ENCODE peak calls at places on chromosomes 3 and 15, in eight cellular contexts. K is thoracic aorta, H is sigmoid colon, F is stomach, O is uterus, S is IMR-90, V is MM.1S, X is GM23248. B is an unnamed sample. For H3K4me1 and H3K36me3, the result is how much of the 10 kb centered on the place peaks cover.

GRCh38 chr15:69304176-69304533 is 5.4 kb downstream of the PAQR5 start:
- DNase-seq in H (no peak), O (no peak), K (no peak), X (peak), V (no peak), S (peak), F (no peak), B (no peak)

GRCh38 chr15:101490922-101491738 is 1.6 kb upstream of the PCSK6 start:
- DNase-seq in H (no peak), S (no peak), F (no peak), X (peak), O (no peak), K (no peak), V (no peak), B (no peak)

GRCh38 chr3:104901396-104901795 is 465.3 kb upstream of the ALCAM start:
- DNase-seq in K (no peak), O (no peak), X (no peak), V (no peak), S (no peak), F (no peak), H (no peak), B (no peak)

GRCh38 chr15:66085128-66085527 is 168.4 kb downstream of the MEGF11 start:
- DNase-seq in V (peak), K (no peak), F (no peak), H (peak), O (no peak), S (no peak), X (no peak), B (no peak)

GRCh38 chr3:63051920-63052319 is 176.7 kb upstream of the CADPS start:
- DNase-seq in V (no peak), F (no peak), S (no peak), X (peak), H (no peak), K (no peak), O (no peak), B (no peak)

GRCh38 chr3:54874816-54875556 is 52.9 kb downstream of the LRTM1 start:
- DNase-seq in F (no peak), X (peak), S (no peak), O (no peak), K (no peak), H (no peak), V (no peak), B (no peak)

GRCh38 chr3:76134166-76134565 is 348.8 kb upstream of the ZNF717 start:
- DNase-seq in V (no peak), X (peak), K (no peak), H (no peak), S (peak), O (no peak), F (no peak), B (no peak)

GRCh38 chr3:66904816-66905543 is 93.1 kb upstream of the KBTBD8 start:
- DNase-seq in H (no peak), O (no peak), X (no peak), V (no peak), K (no peak), F (no peak), S (peak), B (peak)

GRCh38 chr3:105473521-105474223 is 107.0 kb downstream of the ALCAM start:
- DNase-seq in H (no peak), F (no peak), X (peak), V (no peak), K (no peak), S (peak), O (no peak), B (no peak)

GRCh38 chr3:29747991-29748390 is 467.1 kb downstream of the RBMS3 start:
- DNase-seq in F (no peak), O (no peak), S (no peak), X (no peak), K (no peak), V (no peak), H (no peak), B (no peak)

GRCh38 chr15:87312221-87312620 is 944.3 kb downstream of the NTRK3 start:
- DNase-seq in V (no peak), S (no peak), F (no peak), O (no peak), K (no peak), H (no peak), X (no peak), B (no peak)

GRCh38 chr3:196611761-196612483 is 27.6 kb upstream of the NRROS start:
- DNase-seq in S (no peak), X (no peak), O (no peak), K (no peak), H (no peak), V (no peak), F (no peak), B (no peak)

GRCh38 chr3:81214626-81215025 is 546.8 kb downstream of the GBE1 start:
- DNase-seq in K (no peak), V (no peak), S (peak), X (peak), F (no peak), O (no peak), H (no peak), B (no peak)

DNA sequence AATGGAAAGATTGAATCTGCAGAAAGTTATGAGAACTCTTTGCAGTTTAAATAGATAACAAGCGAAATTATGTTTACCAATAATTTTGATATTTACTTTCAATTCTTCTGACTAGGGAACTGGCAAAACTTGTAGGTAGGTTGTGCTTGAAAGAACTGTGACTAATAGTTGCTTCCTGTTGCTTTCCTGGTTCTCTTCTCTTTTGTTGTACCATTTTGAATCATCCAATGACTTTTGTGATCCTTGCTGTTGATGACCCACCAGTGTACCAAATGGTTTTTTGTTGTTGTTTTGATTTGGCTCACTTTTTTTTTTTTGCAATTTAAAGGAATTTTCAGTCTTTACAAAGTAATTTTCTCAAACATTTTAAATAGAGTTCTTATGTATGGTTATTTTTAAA is 64.9 kb upstream of the DCBLD2 start:
- DNase-seq in O (no peak), X (no peak), K (no peak), V (no peak), S (no peak), F (no peak), H (no peak), B (no peak)
- H3K27ac ChIP-seq in O (no peak), X (no peak), K (no peak), V (no peak), S (no peak), F (no peak), H (no peak), B (no peak)

GRCh38 chr3:177122183-177122856 is 75.0 kb downstream of the TBL1XR1 start:
- DNase-seq in X (no peak), S (no peak), V (no peak), O (no peak), K (no peak), F (no peak), H (no peak), B (no peak)

GRCh38 chr3:177126015-177126773 is 71.1 kb downstream of the TBL1XR1 start:
- DNase-seq in F (no peak), V (no peak), O (no peak), H (no peak), X (peak), K (no peak), S (peak), B (no peak)

GRCh38 chr3:177123820-177124219 is 73.5 kb downstream of the TBL1XR1 start:
- DNase-seq in V (no peak), O (no peak), F (no peak), X (no peak), S (no peak), K (no peak), H (no peak), B (no peak)

GRCh38 chr3:177124882-177125281 is 72.4 kb downstream of the TBL1XR1 start:
- DNase-seq in X (no peak), F (no peak), H (no peak), V (no peak), S (no peak), K (no peak), O (no peak), B (no peak)

GRCh38 chr3:177127008-177127407 is 70.3 kb downstream of the TBL1XR1 start:
- DNase-seq in F (no peak), S (no peak), X (no peak), O (no peak), K (no peak), V (no peak), H (no peak), B (peak)
- H3K4me1 ChIP-seq in F (half or more), S (under half), X (under half), O (under half), K (half or more), V (under half), H (half or more), B (under half)

GRCh38 chr15:40070608-40071218 is 31.7 kb upstream of the SRP14 start:
- DNase-seq in K (no peak), X (no peak), F (no peak), V (no peak), H (no peak), O (no peak), S (no peak), B (no peak)
- H3K36me3 ChIP-seq in K (under half), X (under half), F (under half), V (under half), H (under half), O (under half), S (under half), B (under half)

DNA sequence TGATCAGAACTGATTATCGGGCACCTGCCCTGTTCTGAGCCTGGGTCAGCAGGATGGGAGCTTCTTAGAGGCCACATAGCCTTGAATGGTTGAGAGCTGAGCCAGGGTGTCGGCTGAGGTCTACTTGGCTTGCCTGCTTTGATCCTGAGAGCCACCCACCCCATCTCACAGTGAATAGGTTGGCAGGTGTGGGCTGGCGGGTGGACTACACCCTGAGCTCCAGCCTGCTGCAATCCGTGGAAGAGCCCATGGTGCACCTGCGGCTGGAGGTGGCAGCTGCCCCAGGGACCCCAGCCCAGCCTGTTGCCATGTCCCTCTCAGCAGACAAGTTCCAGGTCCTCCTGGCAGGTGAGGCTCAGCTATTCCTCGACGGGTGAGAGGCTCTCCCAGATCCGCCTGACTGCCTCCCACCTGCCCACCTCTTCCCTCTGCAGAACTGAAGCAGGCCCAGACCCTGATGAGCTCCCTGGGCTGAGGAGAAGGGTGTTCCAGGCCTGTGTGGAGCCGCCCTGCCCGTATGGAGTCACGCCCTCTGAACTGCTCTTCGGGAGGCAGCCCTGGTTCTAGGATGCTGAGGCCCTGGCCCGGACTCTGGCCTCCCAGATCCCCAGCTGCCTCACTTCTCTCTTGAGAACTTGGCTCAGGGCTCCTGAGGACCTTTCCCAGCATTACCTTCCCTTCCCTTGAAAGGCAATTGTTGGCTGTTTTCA is 3.8 kb downstream of the COMMD4 start:
- DNase-seq in X (no peak), O (no peak), S (no peak), F (no peak), K (no peak), H (peak), V (no peak), B (no peak)
- H3K27ac ChIP-seq in X (no peak), O (no peak), S (no peak), F (no peak), K (no peak), H (no peak), V (no peak), B (no peak)

B was measured in small intestine.